ENCODE peak calls at places on chromosome 7, in six cellular contexts. One of them, this sample, is unnamed.

GRCh38 chr7:20033621-20034200 is 183.5 kb downstream of the MACC1 start:
- DNase-seq in neuronal stem cell: no peak
- DNase-seq in H1: no peak
- DNase-seq in trophoblast cell: peak; percentile 55
- DNase-seq in mesenchymal stem cell: peak; percentile 56
- DNase-seq in IMR-90: peak; percentile 73
- DNase-seq in this sample: no peak

GRCh38 chr7:127525866-127526456 is 59.4 kb downstream of the GCC1 start:
- DNase-seq in H1: no peak
- DNase-seq in IMR-90: no peak
- DNase-seq in mesenchymal stem cell: no peak
- DNase-seq in trophoblast cell: no peak
- DNase-seq in neuronal stem cell: no peak
- DNase-seq in this sample: no peak

GRCh38 chr7:20310963-20311742 is 19.5 kb upstream of the ITGB8 start:
- DNase-seq in IMR-90: peak; percentile 67
- DNase-seq in neuronal stem cell: no peak
- DNase-seq in trophoblast cell: peak; percentile 6
- DNase-seq in H1: no peak
- DNase-seq in mesenchymal stem cell: peak; percentile 61
- DNase-seq in this sample: no peak

GRCh38 chr7:2372724-2373123 is 18.1 kb downstream of the EIF3B start:
- DNase-seq in trophoblast cell: no peak
- DNase-seq in IMR-90: no peak
- DNase-seq in H1: no peak
- DNase-seq in neuronal stem cell: no peak
- DNase-seq in mesenchymal stem cell: no peak
- DNase-seq in this sample: no peak

GRCh38 chr7:149787428-149788299 is 14.3 kb upstream of the ZNF467 start:
- DNase-seq in H1: peak; percentile 72
- DNase-seq in trophoblast cell: no peak
- DNase-seq in IMR-90: no peak
- DNase-seq in mesenchymal stem cell: no peak
- DNase-seq in neuronal stem cell: no peak
- DNase-seq in this sample: peak; percentile 64

GRCh38 chr7:258476-259190 is 31.3 kb upstream of the FOXL3 start:
- DNase-seq in H1: no peak
- DNase-seq in mesenchymal stem cell: no peak
- DNase-seq in IMR-90: no peak
- DNase-seq in trophoblast cell: no peak
- DNase-seq in neuronal stem cell: no peak
- DNase-seq in this sample: no peak

GRCh38 chr7:66054063-66054462 is 21.6 kb upstream of the ASL start:
- DNase-seq in mesenchymal stem cell: no peak
- DNase-seq in IMR-90: no peak
- DNase-seq in H1: no peak
- DNase-seq in neuronal stem cell: no peak
- DNase-seq in trophoblast cell: no peak
- DNase-seq in this sample: no peak

GRCh38 chr7:100066953-100067352 is 14.6 kb downstream of the ZNF3 start:
- DNase-seq in H1: no peak
- DNase-seq in trophoblast cell: no peak
- DNase-seq in IMR-90: no peak
- DNase-seq in neuronal stem cell: no peak
- DNase-seq in mesenchymal stem cell: no peak
- DNase-seq in this sample: peak; percentile 36

GRCh38 chr7:23971031-23971430 is 261.0 kb downstream of the STK31 start:
- DNase-seq in H1: no peak
- DNase-seq in neuronal stem cell: no peak
- DNase-seq in trophoblast cell: no peak
- DNase-seq in mesenchymal stem cell: no peak
- DNase-seq in IMR-90: no peak
- DNase-seq in this sample: no peak

GRCh38 chr7:92682767-92683539 is 92.8 kb upstream of the FAM133B start:
- DNase-seq in trophoblast cell: no peak
- DNase-seq in mesenchymal stem cell: no peak
- DNase-seq in H1: no peak
- DNase-seq in IMR-90: peak; percentile 34
- DNase-seq in neuronal stem cell: no peak
- DNase-seq in this sample: no peak

GRCh38 chr7:101739757-101740398 is 77.5 kb upstream of the CUX1 start:
- DNase-seq in mesenchymal stem cell: no peak
- DNase-seq in trophoblast cell: no peak
- DNase-seq in neuronal stem cell: no peak
- DNase-seq in IMR-90: no peak
- DNase-seq in H1: no peak
- DNase-seq in this sample: no peak

GRCh38 chr7:2047272-2047581 is 185.5 kb downstream of the MAD1L1 start:
- DNase-seq in mesenchymal stem cell: no peak
- DNase-seq in IMR-90: no peak
- DNase-seq in H1: no peak
- DNase-seq in trophoblast cell: no peak
- DNase-seq in neuronal stem cell: no peak
- DNase-seq in this sample: no peak

GRCh38 chr7:39758234-39758970 is 135.0 kb downstream of the RALA start:
- DNase-seq in neuronal stem cell: no peak
- DNase-seq in mesenchymal stem cell: no peak
- DNase-seq in trophoblast cell: no peak
- DNase-seq in H1: no peak
- DNase-seq in IMR-90: no peak
- DNase-seq in this sample: no peak

GRCh38 chr7:70494225-70494877 is 637.6 kb upstream of the GALNT17 start:
- DNase-seq in mesenchymal stem cell: no peak
- DNase-seq in neuronal stem cell: no peak
- DNase-seq in H1: no peak
- DNase-seq in trophoblast cell: no peak
- DNase-seq in IMR-90: no peak
- DNase-seq in this sample: no peak

GRCh38 chr7:44277851-44278250 is 47.5 kb downstream of the CAMK2B start:
- DNase-seq in IMR-90: peak; percentile 47
- DNase-seq in trophoblast cell: no peak
- DNase-seq in H1: no peak
- DNase-seq in neuronal stem cell: no peak
- DNase-seq in mesenchymal stem cell: no peak
- DNase-seq in this sample: no peak

GRCh38 chr7:27575647-27576046 is 87.0 kb downstream of the HIBADH start:
- DNase-seq in neuronal stem cell: no peak
- DNase-seq in trophoblast cell: no peak
- DNase-seq in H1: no peak
- DNase-seq in mesenchymal stem cell: no peak
- DNase-seq in IMR-90: no peak
- DNase-seq in this sample: no peak

GRCh38 chr7:150313870-150314269 is 9.3 kb upstream of the LRRC61 start:
- DNase-seq in neuronal stem cell: no peak
- DNase-seq in IMR-90: no peak
- DNase-seq in trophoblast cell: no peak
- DNase-seq in mesenchymal stem cell: no peak
- DNase-seq in H1: no peak
- DNase-seq in this sample: peak; percentile 21

GRCh38 chr7:112286294-112287086 is 80.0 kb downstream of the ZNF277 start:
- DNase-seq in mesenchymal stem cell: no peak
- DNase-seq in neuronal stem cell: no peak
- DNase-seq in trophoblast cell: no peak
- DNase-seq in IMR-90: no peak
- DNase-seq in H1: no peak
- DNase-seq in this sample: no peak

GRCh38 chr7:18693401-18693800 is 197.9 kb downstream of the HDAC9 start:
- DNase-seq in mesenchymal stem cell: peak; percentile 79
- DNase-seq in IMR-90: peak; percentile 89
- DNase-seq in trophoblast cell: no peak
- DNase-seq in H1: no peak
- DNase-seq in neuronal stem cell: no peak
- DNase-seq in this sample: no peak

DNA sequence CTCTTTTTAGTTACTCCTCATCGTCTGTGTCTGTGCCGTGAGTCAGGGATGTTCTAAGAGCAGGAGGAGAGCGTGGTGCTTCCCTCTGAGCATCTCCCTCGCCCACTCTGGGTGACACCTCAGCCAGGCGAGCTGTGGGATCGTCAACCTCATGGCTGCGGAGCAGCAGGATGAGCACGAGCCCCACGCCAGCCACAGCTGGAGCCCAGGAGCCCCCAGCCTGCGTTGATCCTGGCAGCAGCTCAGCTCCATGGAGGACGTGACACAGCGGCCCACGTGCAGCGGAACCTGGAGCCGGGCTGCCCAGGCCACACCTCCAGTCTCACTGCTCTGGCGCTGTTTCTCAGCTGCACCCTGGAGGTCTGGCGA is 512.0 kb downstream of the PTPRN2 start:
- DNase-seq in neuronal stem cell: no peak
- DNase-seq in mesenchymal stem cell: no peak
- DNase-seq in H1: no peak
- DNase-seq in trophoblast cell: no peak
- DNase-seq in IMR-90: no peak
- DNase-seq in this sample: no peak
- H3K9me3 ChIP-seq in neuronal stem cell: peaks cover 2% of the 10 kb centered on the region
- H3K9me3 ChIP-seq in mesenchymal stem cell: peaks cover 4% of the 10 kb centered on the region
- H3K9me3 ChIP-seq in H1: peaks cover 50% of the 10 kb centered on the region
- H3K9me3 ChIP-seq in trophoblast cell: peaks cover 40% of the 10 kb centered on the region
- H3K9me3 ChIP-seq in IMR-90: peaks cover 65% of the 10 kb centered on the region
- H3K9me3 ChIP-seq in this sample: no peaks in the 10 kb centered on the region

GRCh38 chr7:143405671-143406352 is 2.8 kb downstream of the EPHA1 start:
- DNase-seq in trophoblast cell: no peak
- DNase-seq in neuronal stem cell: no peak
- DNase-seq in IMR-90: no peak
- DNase-seq in mesenchymal stem cell: no peak
- DNase-seq in H1: peak; percentile 71
- DNase-seq in this sample: peak; percentile 89

GRCh38 chr7:143407296-143408246 is 1.1 kb downstream of the EPHA1 start:
- DNase-seq in H1: no peak
- DNase-seq in IMR-90: no peak
- DNase-seq in mesenchymal stem cell: no peak
- DNase-seq in neuronal stem cell: no peak
- DNase-seq in trophoblast cell: no peak
- DNase-seq in this sample: no peak

GRCh38 chr7:143408247-143408685 is 390 bp downstream of the EPHA1 start:
- DNase-seq in trophoblast cell: no peak
- DNase-seq in mesenchymal stem cell: no peak
- DNase-seq in neuronal stem cell: no peak
- DNase-seq in IMR-90: no peak
- DNase-seq in H1: no peak
- DNase-seq in this sample: no peak

GRCh38 chr7:143410523-143411004 is 1.9 kb upstream of the EPHA1 start:
- DNase-seq in H1: no peak
- DNase-seq in neuronal stem cell: no peak
- DNase-seq in trophoblast cell: no peak
- DNase-seq in mesenchymal stem cell: no peak
- DNase-seq in IMR-90: peak; percentile 72
- DNase-seq in this sample: peak; percentile 83

DNA sequence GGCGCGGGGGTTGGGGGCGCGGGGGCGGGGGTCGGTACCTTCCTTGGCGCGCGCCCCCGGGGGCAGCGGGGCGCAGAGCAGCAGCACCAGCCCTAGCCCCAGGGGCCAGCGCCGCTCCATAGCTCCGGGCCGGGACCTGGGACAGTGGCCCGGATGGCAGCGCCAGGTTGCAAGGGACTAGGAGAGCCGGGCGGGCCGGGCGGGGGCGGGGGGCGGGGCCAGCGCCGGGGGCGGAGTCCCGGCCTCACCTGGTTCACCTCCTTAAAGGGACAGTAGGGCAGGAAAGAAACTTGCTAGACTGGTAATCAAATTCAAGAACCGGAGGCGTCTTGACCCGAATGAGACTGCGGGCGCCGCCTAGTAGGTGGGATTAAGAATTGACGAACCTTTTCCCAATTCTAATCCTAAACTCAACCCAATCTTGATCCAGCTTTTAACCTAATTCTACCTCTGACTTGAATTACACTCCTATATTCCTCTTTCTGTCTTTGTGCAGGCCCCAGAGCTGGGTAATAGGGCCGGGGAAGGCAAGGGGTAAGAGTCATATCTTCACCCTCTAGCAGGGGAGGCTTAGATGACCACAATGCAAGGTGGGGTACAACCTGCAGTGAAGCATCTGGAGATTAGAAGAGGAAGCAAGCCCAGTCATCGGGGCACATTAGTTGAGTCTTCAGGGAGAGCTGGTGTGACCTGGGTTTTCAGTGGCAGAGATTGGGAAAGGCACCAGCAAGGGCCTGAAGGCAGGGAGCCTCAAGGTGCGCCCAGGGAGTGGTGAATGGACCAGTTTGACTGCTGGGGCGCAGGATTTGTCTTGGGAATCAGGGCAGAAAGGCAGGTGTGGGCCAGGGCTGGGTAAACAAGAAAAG is at the start of gene EPHA1:
- DNase-seq in trophoblast cell: peak; percentile 63
- DNase-seq in IMR-90: no peak
- DNase-seq in mesenchymal stem cell: no peak
- DNase-seq in H1: peak; percentile 83
- DNase-seq in neuronal stem cell: no peak
- DNase-seq in this sample: peak; percentile 97
- H3K23ac ChIP-seq in trophoblast cell: no peak within 1 kb of the TSS
- H3K23ac ChIP-seq in IMR-90: no peak within 1 kb of the TSS
- H3K23ac ChIP-seq in mesenchymal stem cell: peak within 1 kb of the TSS; percentile 51
- H3K23ac ChIP-seq in H1: no peak within 1 kb of the TSS
- H3K23ac ChIP-seq in neuronal stem cell: peak within 1 kb of the TSS; percentile 77
- H3K23ac ChIP-seq in this sample: no peak within 1 kb of the TSS

DNA sequence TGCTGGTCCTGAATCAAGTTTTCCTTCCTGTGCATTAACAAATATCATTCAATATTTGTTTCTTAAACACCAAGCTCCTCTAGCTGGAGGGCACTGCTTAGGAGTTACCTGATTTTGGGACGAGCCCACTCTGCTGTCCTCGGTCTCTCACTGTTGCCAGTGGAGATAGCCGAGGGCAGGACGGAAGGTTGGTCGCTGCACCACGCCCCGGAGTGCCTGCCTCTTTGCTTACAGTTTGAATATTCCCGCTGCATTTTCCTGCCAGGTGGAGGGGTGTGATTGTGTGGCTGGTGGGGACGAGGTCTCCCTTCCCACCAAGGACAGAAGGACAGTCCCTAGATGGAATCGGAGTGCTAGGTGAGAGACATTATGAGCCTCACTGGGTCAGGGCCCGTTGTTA is 201.5 kb downstream of the DNAJB6 start:
- DNase-seq in trophoblast cell: no peak
- DNase-seq in neuronal stem cell: no peak
- DNase-seq in mesenchymal stem cell: no peak
- DNase-seq in IMR-90: no peak
- DNase-seq in H1: no peak
- DNase-seq in this sample: no peak
- H3K9me3 ChIP-seq in trophoblast cell: peaks cover 2% of the 10 kb centered on the region
- H3K9me3 ChIP-seq in neuronal stem cell: peaks cover 2% of the 10 kb centered on the region
- H3K9me3 ChIP-seq in mesenchymal stem cell: peaks cover 9% of the 10 kb centered on the region
- H3K9me3 ChIP-seq in IMR-90: peaks cover 45% of the 10 kb centered on the region
- H3K9me3 ChIP-seq in H1: no peaks in the 10 kb centered on the region
- H3K9me3 ChIP-seq in this sample: no peaks in the 10 kb centered on the region

GRCh38 chr7:22853674-22854157 is 31.1 kb upstream of the TOMM7 start:
- DNase-seq in mesenchymal stem cell: no peak
- DNase-seq in IMR-90: no peak
- DNase-seq in H1: no peak
- DNase-seq in trophoblast cell: no peak
- DNase-seq in neuronal stem cell: no peak
- DNase-seq in this sample: peak; percentile 62

GRCh38 chr7:22856437-22856836 is 33.8 kb upstream of the TOMM7 start:
- DNase-seq in trophoblast cell: no peak
- DNase-seq in neuronal stem cell: no peak
- DNase-seq in IMR-90: no peak
- DNase-seq in mesenchymal stem cell: no peak
- DNase-seq in H1: no peak
- DNase-seq in this sample: no peak

GRCh38 chr7:22853138-22853537 is 30.5 kb upstream of the TOMM7 start:
- DNase-seq in IMR-90: no peak
- DNase-seq in mesenchymal stem cell: no peak
- DNase-seq in H1: no peak
- DNase-seq in trophoblast cell: no peak
- DNase-seq in neuronal stem cell: no peak
- DNase-seq in this sample: no peak

GRCh38 chr7:22855049-22855392 is 32.4 kb upstream of the TOMM7 start:
- DNase-seq in neuronal stem cell: no peak
- DNase-seq in IMR-90: no peak
- DNase-seq in mesenchymal stem cell: no peak
- DNase-seq in H1: no peak
- DNase-seq in trophoblast cell: no peak
- DNase-seq in this sample: no peak

GRCh38 chr7:22854158-22855048 is 31.8 kb upstream of the TOMM7 start:
- DNase-seq in trophoblast cell: peak; percentile 53
- DNase-seq in mesenchymal stem cell: peak; percentile 80
- DNase-seq in H1: peak; percentile 88
- DNase-seq in IMR-90: peak; percentile 89
- DNase-seq in neuronal stem cell: peak; percentile 58
- DNase-seq in this sample: peak; percentile 86
- H3K23ac ChIP-seq in trophoblast cell: no peak overlapping the region
- H3K23ac ChIP-seq in mesenchymal stem cell: peak overlapping the region; percentile 90
- H3K23ac ChIP-seq in H1: peak overlapping the region; percentile 2
- H3K23ac ChIP-seq in IMR-90: peak overlapping the region; percentile 97
- H3K23ac ChIP-seq in neuronal stem cell: peak overlapping the region; percentile 81
- H3K23ac ChIP-seq in this sample: no peak overlapping the region

This sample was measured in H9.